ENCODE peak calls at places on chromosomes 7 and 10, in six cellular contexts. One of them, this sample, is unnamed.

GRCh38 chr10:78401882-78402367 is 368.3 kb downstream of the RPS24 start:
- DNase-seq in Panc1: no peak
- DNase-seq in fibroblast of lung: no peak
- DNase-seq in fibroblast of the aortic adventitia: no peak
- DNase-seq in body of pancreas: no peak
- DNase-seq in AG09309: no peak
- DNase-seq in this sample: no peak

GRCh38 chr7:100613447-100614185 is 1.3 kb downstream of the MOSPD3 start:
- DNase-seq in Panc1: no peak
- DNase-seq in fibroblast of lung: no peak
- DNase-seq in fibroblast of the aortic adventitia: no peak
- DNase-seq in body of pancreas: no peak
- DNase-seq in AG09309: no peak
- DNase-seq in this sample: no peak

GRCh38 chr10:43640603-43641002 is 8.1 kb downstream of the ZNF32 start:
- DNase-seq in Panc1: no peak
- DNase-seq in fibroblast of lung: no peak
- DNase-seq in fibroblast of the aortic adventitia: no peak
- DNase-seq in body of pancreas: no peak
- DNase-seq in AG09309: no peak
- DNase-seq in this sample: no peak

GRCh38 chr7:43926193-43927043 is at the start of gene UBE2D4:
- DNase-seq in Panc1: peak; percentile 54
- DNase-seq in fibroblast of lung: peak; percentile 65
- DNase-seq in fibroblast of the aortic adventitia: peak; percentile 52
- DNase-seq in body of pancreas: peak; percentile 95
- DNase-seq in AG09309: no peak
- DNase-seq in this sample: no peak

GRCh38 chr7:151386301-151387160 is 23.3 kb downstream of the WDR86 start:
- DNase-seq in Panc1: no peak
- DNase-seq in fibroblast of lung: no peak
- DNase-seq in fibroblast of the aortic adventitia: no peak
- DNase-seq in body of pancreas: peak; percentile 48
- DNase-seq in AG09309: no peak
- DNase-seq in this sample: no peak

GRCh38 chr10:96413151-96413787 is 54.5 kb upstream of the OPALIN start:
- DNase-seq in Panc1: no peak
- DNase-seq in fibroblast of lung: no peak
- DNase-seq in fibroblast of the aortic adventitia: no peak
- DNase-seq in body of pancreas: no peak
- DNase-seq in AG09309: no peak
- DNase-seq in this sample: no peak

GRCh38 chr10:33216661-33217427 is 117.6 kb downstream of the NRP1 start:
- DNase-seq in Panc1: peak; percentile 50
- DNase-seq in fibroblast of lung: peak; percentile 60
- DNase-seq in fibroblast of the aortic adventitia: no peak
- DNase-seq in body of pancreas: no peak
- DNase-seq in AG09309: no peak
- DNase-seq in this sample: no peak

GRCh38 chr7:130353196-130353595 is 8.6 kb downstream of the CPA5 start:
- DNase-seq in Panc1: no peak
- DNase-seq in fibroblast of lung: no peak
- DNase-seq in fibroblast of the aortic adventitia: no peak
- DNase-seq in body of pancreas: no peak
- DNase-seq in AG09309: no peak
- DNase-seq in this sample: no peak

GRCh38 chr7:100570954-100571828 is 2.5 kb downstream of the SAP25 start:
- DNase-seq in Panc1: no peak
- DNase-seq in fibroblast of lung: peak; percentile 40
- DNase-seq in fibroblast of the aortic adventitia: no peak
- DNase-seq in body of pancreas: no peak
- DNase-seq in AG09309: no peak
- DNase-seq in this sample: no peak

GRCh38 chr7:80719261-80719660 is 80.8 kb downstream of the CD36 start:
- DNase-seq in Panc1: no peak
- DNase-seq in fibroblast of lung: peak; percentile 85
- DNase-seq in fibroblast of the aortic adventitia: no peak
- DNase-seq in body of pancreas: no peak
- DNase-seq in AG09309: peak; percentile 63
- DNase-seq in this sample: no peak

GRCh38 chr7:155009570-155010157 is 6.7 kb upstream of the PAXIP1 start:
- DNase-seq in Panc1: no peak
- DNase-seq in fibroblast of lung: no peak
- DNase-seq in fibroblast of the aortic adventitia: no peak
- DNase-seq in body of pancreas: peak; percentile 36
- DNase-seq in AG09309: no peak
- DNase-seq in this sample: no peak

GRCh38 chr10:50625663-50626062 is 1.9 kb upstream of the SGMS1 start:
- DNase-seq in Panc1: no peak
- DNase-seq in fibroblast of lung: no peak
- DNase-seq in fibroblast of the aortic adventitia: peak; percentile 47
- DNase-seq in body of pancreas: no peak
- DNase-seq in AG09309: no peak
- DNase-seq in this sample: no peak

GRCh38 chr7:27784399-27785053 is 44.6 kb downstream of the TAX1BP1 start:
- DNase-seq in Panc1: peak; percentile 81
- DNase-seq in fibroblast of lung: peak; percentile 61
- DNase-seq in fibroblast of the aortic adventitia: peak; percentile 73
- DNase-seq in body of pancreas: no peak
- DNase-seq in AG09309: no peak
- DNase-seq in this sample: no peak
- TF ChIP-seq CTCF in Panc1: peak; percentile 83
- TF ChIP-seq CTCF in fibroblast of lung: peak; percentile 32
- TF ChIP-seq CTCF in fibroblast of the aortic adventitia: peak; percentile 49
- TF ChIP-seq CTCF in body of pancreas: peak; percentile 41
- TF ChIP-seq CTCF in AG09309: peak; percentile 56
- TF ChIP-seq CTCF in this sample: peak; percentile 56

DNA sequence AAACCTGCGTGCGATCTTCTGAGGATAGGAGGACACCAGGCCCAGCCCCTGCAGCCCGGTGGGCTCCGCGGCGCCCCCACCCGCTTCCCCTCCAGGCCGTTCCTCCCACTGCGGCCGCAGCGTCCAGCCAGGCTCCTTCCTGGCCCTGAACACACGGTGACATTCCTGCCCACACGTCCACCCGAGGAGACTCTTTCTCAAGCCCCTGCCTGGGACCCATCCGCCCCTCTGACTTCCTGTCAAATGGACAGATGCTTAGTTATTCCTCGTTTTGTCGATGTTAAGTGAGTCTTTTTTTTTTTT is 32.4 kb upstream of the RNF32 start:
- DNase-seq in Panc1: no peak
- DNase-seq in fibroblast of lung: no peak
- DNase-seq in fibroblast of the aortic adventitia: no peak
- DNase-seq in body of pancreas: no peak
- DNase-seq in AG09309: no peak
- DNase-seq in this sample: no peak
- H3K4me3 ChIP-seq in Panc1: peak overlapping the region; percentile 53
- H3K4me3 ChIP-seq in fibroblast of lung: no peak overlapping the region
- H3K4me3 ChIP-seq in fibroblast of the aortic adventitia: peak overlapping the region; percentile 42
- H3K4me3 ChIP-seq in body of pancreas: no peak overlapping the region
- H3K4me3 ChIP-seq in AG09309: no peak overlapping the region
- H3K4me3 ChIP-seq in this sample: peak overlapping the region; percentile 36

GRCh38 chr7:51426163-51426562 is 109.6 kb upstream of the COBL start:
- DNase-seq in Panc1: no peak
- DNase-seq in fibroblast of lung: no peak
- DNase-seq in fibroblast of the aortic adventitia: no peak
- DNase-seq in body of pancreas: no peak
- DNase-seq in AG09309: no peak
- DNase-seq in this sample: no peak

GRCh38 chr7:51430480-51431086 is 114.0 kb upstream of the COBL start:
- DNase-seq in Panc1: peak; percentile 39
- DNase-seq in fibroblast of lung: peak; percentile 15
- DNase-seq in fibroblast of the aortic adventitia: peak; percentile 46
- DNase-seq in body of pancreas: peak; percentile 42
- DNase-seq in AG09309: peak; percentile 1
- DNase-seq in this sample: peak; percentile 35

GRCh38 chr7:51428226-51428887 is 111.7 kb upstream of the COBL start:
- DNase-seq in Panc1: no peak
- DNase-seq in fibroblast of lung: no peak
- DNase-seq in fibroblast of the aortic adventitia: no peak
- DNase-seq in body of pancreas: no peak
- DNase-seq in AG09309: no peak
- DNase-seq in this sample: peak; percentile 4
- TF ChIP-seq CTCF in Panc1: peak; percentile 76
- TF ChIP-seq CTCF in fibroblast of lung: no peak
- TF ChIP-seq CTCF in fibroblast of the aortic adventitia: no peak
- TF ChIP-seq CTCF in body of pancreas: peak; percentile 7
- TF ChIP-seq CTCF in AG09309: peak; percentile 17
- TF ChIP-seq CTCF in this sample: peak; percentile 54

GRCh38 chr7:22819476-22819875 is 3.2 kb downstream of the TOMM7 start:
- DNase-seq in Panc1: no peak
- DNase-seq in fibroblast of lung: no peak
- DNase-seq in fibroblast of the aortic adventitia: no peak
- DNase-seq in body of pancreas: no peak
- DNase-seq in AG09309: no peak
- DNase-seq in this sample: no peak
- H3K4me3 ChIP-seq in Panc1: no peak overlapping the region
- H3K4me3 ChIP-seq in fibroblast of lung: no peak overlapping the region
- H3K4me3 ChIP-seq in fibroblast of the aortic adventitia: no peak overlapping the region
- H3K4me3 ChIP-seq in body of pancreas: no peak overlapping the region
- H3K4me3 ChIP-seq in AG09309: no peak overlapping the region
- H3K4me3 ChIP-seq in this sample: no peak overlapping the region

GRCh38 chr7:40701836-40702551 is 567.2 kb downstream of the SUGCT start:
- DNase-seq in Panc1: no peak
- DNase-seq in fibroblast of lung: no peak
- DNase-seq in fibroblast of the aortic adventitia: no peak
- DNase-seq in body of pancreas: no peak
- DNase-seq in AG09309: no peak
- DNase-seq in this sample: no peak

GRCh38 chr7:40698921-40699260 is 564.1 kb downstream of the SUGCT start:
- DNase-seq in Panc1: no peak
- DNase-seq in fibroblast of lung: no peak
- DNase-seq in fibroblast of the aortic adventitia: no peak
- DNase-seq in body of pancreas: no peak
- DNase-seq in AG09309: no peak
- DNase-seq in this sample: no peak

GRCh38 chr7:40697653-40698052 is 562.8 kb downstream of the SUGCT start:
- DNase-seq in Panc1: no peak
- DNase-seq in fibroblast of lung: no peak
- DNase-seq in fibroblast of the aortic adventitia: no peak
- DNase-seq in body of pancreas: no peak
- DNase-seq in AG09309: no peak
- DNase-seq in this sample: no peak

GRCh38 chr7:40698214-40698920 is 563.6 kb downstream of the SUGCT start:
- DNase-seq in Panc1: no peak
- DNase-seq in fibroblast of lung: peak; percentile 53
- DNase-seq in fibroblast of the aortic adventitia: no peak
- DNase-seq in body of pancreas: no peak
- DNase-seq in AG09309: no peak
- DNase-seq in this sample: no peak

DNA sequence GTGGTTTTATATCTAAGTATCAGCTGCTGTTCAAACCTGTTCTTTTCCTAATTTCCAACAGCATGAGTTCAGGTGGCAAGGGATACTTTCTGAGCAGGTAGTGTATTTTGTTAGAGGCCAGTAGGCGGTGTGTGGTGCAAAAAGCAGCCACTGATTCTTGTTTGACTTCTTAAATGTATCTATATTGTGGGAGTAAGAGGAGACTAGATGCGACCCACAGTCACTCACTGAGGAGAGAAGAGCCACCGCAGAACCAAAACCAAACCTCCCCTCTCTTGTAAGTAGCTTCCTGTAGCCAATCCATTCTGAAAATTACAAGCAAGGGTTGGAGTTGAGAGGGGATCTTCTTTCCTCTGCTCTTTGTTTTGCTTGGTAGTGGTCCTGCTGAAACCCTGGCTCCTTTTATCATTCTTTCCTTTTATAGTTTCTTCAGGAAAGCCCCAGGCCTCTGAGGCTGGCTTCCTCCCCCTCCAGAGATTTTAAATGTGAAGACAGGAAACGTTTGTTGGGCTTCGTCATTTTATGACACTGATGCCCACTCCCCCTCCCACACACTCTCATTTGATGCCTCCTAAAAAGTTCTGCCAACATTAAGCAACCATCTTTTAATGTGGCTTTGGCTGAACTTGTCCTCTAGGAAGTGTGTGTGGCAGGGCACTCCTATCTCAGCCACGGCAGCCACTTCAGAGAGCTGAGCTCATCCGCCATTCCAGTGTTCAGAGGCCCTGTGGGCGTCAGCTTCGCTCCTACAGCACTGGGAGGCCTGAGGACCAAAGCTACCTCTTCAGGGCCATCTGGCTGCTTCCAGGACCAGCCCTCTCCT is 566.1 kb downstream of the SUGCT start:
- DNase-seq in Panc1: no peak
- DNase-seq in fibroblast of lung: peak; percentile 69
- DNase-seq in fibroblast of the aortic adventitia: no peak
- DNase-seq in body of pancreas: no peak
- DNase-seq in AG09309: peak; percentile 81
- DNase-seq in this sample: no peak
- TF ChIP-seq CTCF in Panc1: peak; percentile 18
- TF ChIP-seq CTCF in fibroblast of lung: no peak
- TF ChIP-seq CTCF in fibroblast of the aortic adventitia: no peak
- TF ChIP-seq CTCF in body of pancreas: no peak
- TF ChIP-seq CTCF in AG09309: no peak
- TF ChIP-seq CTCF in this sample: no peak

DNA sequence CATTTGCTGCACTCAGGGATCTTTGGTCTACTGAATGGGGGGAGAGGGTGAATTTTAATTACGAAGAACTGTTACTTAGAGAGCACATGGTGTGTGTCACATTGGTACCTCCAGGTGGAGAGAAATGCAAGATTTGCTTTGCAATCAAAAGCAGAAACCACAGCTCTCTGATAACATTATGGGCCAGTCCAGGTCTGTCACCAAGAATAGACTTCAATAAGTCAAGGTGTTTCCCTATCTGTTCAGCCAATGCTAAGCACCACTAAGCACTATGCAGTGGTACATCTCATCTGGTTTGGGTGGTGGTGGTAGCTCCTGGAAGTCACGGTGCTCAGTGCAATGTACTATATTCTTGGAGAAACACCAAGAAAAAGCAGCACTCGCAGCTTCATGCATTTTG is 119.6 kb upstream of the AFAP1L2 start:
- DNase-seq in Panc1: no peak
- DNase-seq in fibroblast of lung: no peak
- DNase-seq in fibroblast of the aortic adventitia: no peak
- DNase-seq in body of pancreas: no peak
- DNase-seq in AG09309: no peak
- DNase-seq in this sample: no peak
- H3K4me3 ChIP-seq in Panc1: no peak overlapping the region
- H3K4me3 ChIP-seq in fibroblast of lung: no peak overlapping the region
- H3K4me3 ChIP-seq in fibroblast of the aortic adventitia: no peak overlapping the region
- H3K4me3 ChIP-seq in body of pancreas: no peak overlapping the region
- H3K4me3 ChIP-seq in AG09309: no peak overlapping the region
- H3K4me3 ChIP-seq in this sample: no peak overlapping the region

DNA sequence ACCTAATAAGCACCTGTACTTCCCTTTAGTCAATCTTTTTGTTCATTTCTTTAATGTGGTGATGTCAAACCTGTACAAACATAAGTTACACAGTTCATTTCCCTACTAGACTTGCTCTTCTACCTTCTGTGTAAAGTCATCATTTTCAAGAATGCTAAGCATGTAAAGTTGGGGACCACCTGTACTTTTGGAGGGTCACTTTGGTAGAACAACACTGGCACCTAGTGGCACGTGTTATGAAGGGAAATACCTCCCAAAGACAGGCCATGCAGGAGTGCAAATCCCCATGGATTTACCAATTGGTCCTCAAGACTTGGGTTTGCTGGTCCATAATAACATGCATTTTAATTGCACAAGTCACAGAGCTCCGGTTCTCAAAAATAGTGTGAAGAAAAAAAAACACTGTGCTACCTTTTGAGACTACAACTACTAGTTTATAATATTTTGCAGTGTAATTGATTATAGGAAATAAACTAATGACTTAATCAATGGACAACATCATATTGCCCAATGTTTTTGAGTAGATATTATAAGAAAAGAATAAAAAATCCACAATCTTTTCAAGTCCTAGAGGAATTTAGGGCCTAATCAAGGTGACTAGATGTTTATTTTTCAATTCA is 431.4 kb upstream of the IGFBP3 start:
- DNase-seq in Panc1: peak; percentile 43
- DNase-seq in fibroblast of lung: peak; percentile 61
- DNase-seq in fibroblast of the aortic adventitia: peak; percentile 78
- DNase-seq in body of pancreas: peak; percentile 43
- DNase-seq in AG09309: peak; percentile 23
- DNase-seq in this sample: peak; percentile 60
- TF ChIP-seq CTCF in Panc1: peak; percentile 75
- TF ChIP-seq CTCF in fibroblast of lung: peak; percentile 78
- TF ChIP-seq CTCF in fibroblast of the aortic adventitia: peak; percentile 74
- TF ChIP-seq CTCF in body of pancreas: peak; percentile 75
- TF ChIP-seq CTCF in AG09309: peak; percentile 78
- TF ChIP-seq CTCF in this sample: peak; percentile 74